ENCODE peak calls at places on chromosomes 13 and 19, in four cellular contexts. P, B, G and O are unnamed samples.

GRCh38 chr13:33069365-33069764 is 53.1 kb downstream of the KL start:
- DNase-seq in P (no peak), G (no peak), B (no peak), O (no peak)

GRCh38 chr13:21837841-21838551 is 167.1 kb downstream of the FGF9 start:
- DNase-seq in G (no peak), P (no peak), B (no peak), O (no peak)

GRCh38 chr13:43346427-43346826 is 323.0 kb downstream of the DNAJC15 start:
- DNase-seq in G (no peak), P (no peak), B (no peak), O (no peak)

GRCh38 chr19:45100797-45101196 is 7.8 kb downstream of the PPP1R37 start:
- DNase-seq in B (no peak), P (no peak), G (no peak), O (no peak)

GRCh38 chr19:45166723-45167252 is 6.0 kb upstream of the NKPD1 start:
- DNase-seq in G (no peak), P (no peak), B (no peak), O (no peak)

GRCh38 chr13:36986462-36987240 is 12.5 kb downstream of the ALG5 start:
- DNase-seq in P (no peak), B (no peak), G (no peak), O (no peak)

GRCh38 chr13:47794963-47795362 is 206.1 kb downstream of the SUCLA2 start:
- DNase-seq in G (no peak), P (no peak), B (no peak), O (no peak)

GRCh38 chr19:52658595-52658994 is 20.4 kb upstream of the ZNF83 start:
- DNase-seq in P (no peak), B (no peak), G (no peak), O (no peak)

GRCh38 chr19:39497850-39498261 is 891 bp upstream of the DLL3 start:
- DNase-seq in B (peak), G (peak), P (peak), O (no peak)

GRCh38 chr13:85798999-85799646 is at the start of gene SLITRK6:
- DNase-seq in P (no peak), G (no peak), B (peak), O (no peak)

GRCh38 chr13:50805805-50806204 is 37.7 kb downstream of the DLEU7 start:
- DNase-seq in B (no peak), G (no peak), P (no peak), O (no peak)

GRCh38 chr19:35045667-35046300 is 4.3 kb downstream of the HPN start:
- DNase-seq in G (peak), B (no peak), P (no peak), O (no peak)
- TF ChIP-seq CTCF in G (no peak), B (peak), P (no peak), O (no peak)

GRCh38 chr19:18856385-18857126 is 24.8 kb downstream of the UPF1 start:
- DNase-seq in P (no peak), G (no peak), B (no peak), O (no peak)
- TF ChIP-seq CTCF in P (peak), G (no peak), B (peak), O (no peak)

GRCh38 chr13:77494226-77494625 is 41.3 kb upstream of the SCEL start:
- DNase-seq in P (no peak), B (no peak), G (no peak), O (no peak)

GRCh38 chr13:77489566-77490337 is 45.8 kb upstream of the SCEL start:
- DNase-seq in P (no peak), G (no peak), B (no peak), O (no peak)

GRCh38 chr13:77492982-77493381 is 42.5 kb upstream of the SCEL start:
- DNase-seq in G (no peak), B (peak), P (no peak), O (no peak)
- TF ChIP-seq CTCF in G (no peak), B (peak), P (peak), O (no peak)

GRCh38 chr13:40666905-40667621 is 622 bp upstream of the FOXO1 start:
- DNase-seq in B (peak), P (peak), G (peak), O (peak)

GRCh38 chr13:40666058-40666904 is at the start of gene FOXO1:
- DNase-seq in G (peak), B (peak), P (peak), O (peak)

GRCh38 chr13:40670307-40670706 is 3.9 kb upstream of the FOXO1 start:
- DNase-seq in G (no peak), B (no peak), P (no peak), O (no peak)

GRCh38 chr13:40667622-40667978 is 1.2 kb upstream of the FOXO1 start:
- DNase-seq in G (peak), P (no peak), B (peak), O (no peak)

DNA sequence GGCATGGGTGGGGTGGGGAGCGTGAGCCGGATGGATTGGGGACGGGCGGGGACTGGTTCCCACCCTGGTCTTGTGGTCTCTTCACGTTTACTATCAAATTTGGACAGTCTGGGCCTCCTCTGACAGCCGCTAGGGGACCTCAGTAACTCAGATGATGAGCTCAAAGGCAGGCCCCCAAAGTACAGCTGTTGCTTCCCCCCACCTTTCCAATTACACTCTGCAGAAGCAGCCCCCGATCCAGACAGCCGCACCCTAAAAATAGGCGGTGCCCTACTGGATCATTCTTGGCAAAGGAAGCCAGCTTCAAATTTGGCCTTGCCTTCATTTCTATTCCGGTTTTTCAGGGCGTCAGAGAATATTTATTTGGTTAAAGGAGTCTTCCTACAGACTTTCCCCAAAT is 1.9 kb upstream of the FOXO1 start:
- DNase-seq in G (peak), P (no peak), B (no peak), O (peak)
- TF ChIP-seq CTCF in G (no peak), P (peak), B (no peak), O (peak)

DNA sequence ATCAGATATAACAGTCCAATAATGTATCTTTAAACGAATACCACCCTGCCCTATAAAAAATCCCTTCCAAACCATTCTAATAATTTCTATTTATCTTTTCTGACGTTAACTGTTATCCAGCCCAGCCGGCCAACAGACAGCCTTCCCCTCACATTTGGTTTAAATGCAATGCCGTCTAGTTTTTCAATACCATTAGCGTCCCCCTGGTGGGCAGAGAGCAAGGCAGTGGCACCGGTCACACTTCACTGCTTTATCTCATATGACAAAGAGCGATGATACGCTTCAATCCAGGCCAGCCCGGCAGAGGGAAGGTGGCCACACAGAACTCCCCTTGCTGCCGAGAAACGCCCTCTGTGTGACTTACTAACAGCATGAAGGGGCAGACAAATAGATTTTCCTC is 402.1 kb upstream of the ZNF507 start:
- DNase-seq in P (no peak), B (no peak), G (no peak), O (no peak)
- TF ChIP-seq CTCF in P (peak), B (no peak), G (no peak), O (no peak)

GRCh38 chr19:12984143-12984627 is 11.1 kb upstream of the NFIX start:
- DNase-seq in G (no peak), B (no peak), P (no peak), O (peak)

GRCh38 chr19:12982648-12983047 is 12.6 kb upstream of the NFIX start:
- DNase-seq in P (no peak), B (no peak), G (no peak), O (no peak)

GRCh38 chr19:12983561-12984142 is 11.6 kb upstream of the NFIX start:
- DNase-seq in P (peak), B (peak), G (peak), O (peak)

GRCh38 chr19:12984683-12985048 is 10.6 kb upstream of the NFIX start:
- DNase-seq in B (no peak), P (no peak), G (no peak), O (peak)

GRCh38 chr19:12983091-12983490 is 12.2 kb upstream of the NFIX start:
- DNase-seq in G (no peak), B (no peak), P (no peak), O (no peak)
- TF ChIP-seq CTCF in G (no peak), B (no peak), P (no peak), O (no peak)

GRCh38 chr13:27712421-27712820 is 79.9 kb upstream of the GSX1 start:
- DNase-seq in P (no peak), G (no peak), B (no peak), O (no peak)
- TF ChIP-seq CTCF in P (peak), G (no peak), B (peak), O (peak)